ENCODE peak calls at places on chromosome 16, in six cellular contexts. J, A, V, I, R and C are unnamed samples. For H3K4me1, the result is how much of the 10 kb centered on the place peaks cover.

GRCh38 chr16:88588148-88588547 is 17.9 kb downstream of the ZC3H18 start:
- DNase-seq in J (no peak), A (no peak), V (no peak), I (no peak), R (no peak), C (no peak)

GRCh38 chr16:30557397-30557949 is 701 bp downstream of the ZNF764 start:
- DNase-seq in J (peak), A (no peak), V (no peak), I (no peak), R (no peak), C (no peak)

GRCh38 chr16:83615131-83615530 is 192.6 kb upstream of the HSBP1 start:
- DNase-seq in J (no peak), A (no peak), V (no peak), I (no peak), R (no peak), C (no peak)

GRCh38 chr16:2472488-2472864 is 1.4 kb downstream of the NTN3 start:
- DNase-seq in J (no peak), A (no peak), V (no peak), I (no peak), R (no peak), C (no peak)

GRCh38 chr16:47778106-47778803 is 317.1 kb downstream of the PHKB start:
- DNase-seq in J (no peak), A (no peak), V (no peak), I (no peak), R (no peak), C (no peak)

GRCh38 chr16:6969594-6969993 is 363.1 kb upstream of the RBFOX1 start:
- DNase-seq in J (no peak), A (no peak), V (no peak), I (no peak), R (no peak), C (no peak)

GRCh38 chr16:27492588-27492979 is 57.1 kb downstream of the GTF3C1 start:
- DNase-seq in J (no peak), A (no peak), V (no peak), I (no peak), R (no peak), C (no peak)

GRCh38 chr16:58009856-58010416 is 8.7 kb downstream of the USB1 start:
- DNase-seq in J (no peak), A (no peak), V (no peak), I (no peak), R (no peak), C (no peak)

GRCh38 chr16:29662729-29663019 is 373 bp upstream of the SPN start:
- DNase-seq in J (no peak), A (no peak), V (no peak), I (no peak), R (no peak), C (no peak)

GRCh38 chr16:27174007-27174406 is 29.3 kb upstream of the KDM8 start:
- DNase-seq in J (no peak), A (no peak), V (no peak), I (no peak), R (no peak), C (no peak)

GRCh38 chr16:89842471-89843408 is 14.5 kb downstream of the SPIRE2 start:
- DNase-seq in J (no peak), A (no peak), V (peak), I (no peak), R (peak), C (no peak)

GRCh38 chr16:75566889-75567255 is 693 bp downstream of the GABARAPL2 start:
- DNase-seq in J (no peak), A (peak), V (no peak), I (peak), R (no peak), C (no peak)

GRCh38 chr16:75433732-75434413 is 570 bp upstream of the CFDP1 start:
- DNase-seq in J (peak), A (peak), V (peak), I (peak), R (peak), C (peak)

GRCh38 chr16:71214771-71215381 is 15.6 kb downstream of the HYDIN start:
- DNase-seq in J (no peak), A (no peak), V (no peak), I (no peak), R (peak), C (no peak)

GRCh38 chr16:1357906-1358566 is 6.3 kb downstream of the GNPTG start:
- DNase-seq in J (no peak), A (no peak), V (no peak), I (peak), R (no peak), C (no peak)

GRCh38 chr16:275786-276232 is at the start of gene RGS11:
- DNase-seq in J (no peak), A (no peak), V (no peak), I (no peak), R (no peak), C (no peak)

GRCh38 chr16:23519282-23519681 is 9.0 kb upstream of the GGA2 start:
- DNase-seq in J (no peak), A (no peak), V (no peak), I (no peak), R (no peak), C (no peak)

GRCh38 chr16:261031-261691 is 14.6 kb downstream of the RGS11 start:
- DNase-seq in J (no peak), A (no peak), V (no peak), I (no peak), R (no peak), C (no peak)

GRCh38 chr16:47204736-47205499 is 61.2 kb upstream of the NETO2 start:
- DNase-seq in J (no peak), A (no peak), V (no peak), I (no peak), R (no peak), C (no peak)

GRCh38 chr16:87956169-87956770 is 5.0 kb downstream of the BANP start:
- DNase-seq in J (no peak), A (no peak), V (peak), I (no peak), R (no peak), C (no peak)

GRCh38 chr16:49150341-49150740 is 131.3 kb downstream of the CBLN1 start:
- DNase-seq in J (no peak), A (no peak), V (no peak), I (no peak), R (no peak), C (no peak)

GRCh38 chr16:87076950-87077749 is 240.0 kb downstream of the C16orf95 start:
- DNase-seq in J (peak), A (peak), V (peak), I (peak), R (peak), C (no peak)

GRCh38 chr16:48901712-48902374 is 291.9 kb upstream of the N4BP1 start:
- DNase-seq in J (no peak), A (no peak), V (no peak), I (no peak), R (no peak), C (no peak)

GRCh38 chr16:10961231-10961630 is 16.9 kb downstream of the CLEC16A start:
- DNase-seq in J (peak), A (no peak), V (peak), I (peak), R (no peak), C (no peak)

GRCh38 chr16:88830783-88831182 is 19.1 kb upstream of the APRT start:
- DNase-seq in J (no peak), A (no peak), V (no peak), I (no peak), R (no peak), C (no peak)

GRCh38 chr16:58652741-58653140 is 23.1 kb upstream of the CNOT1 start:
- DNase-seq in J (no peak), A (no peak), V (peak), I (peak), R (peak), C (no peak)

GRCh38 chr16:745739-746138 is 4.9 kb upstream of the CIAO3 start:
- DNase-seq in J (no peak), A (no peak), V (no peak), I (no peak), R (no peak), C (no peak)

GRCh38 chr16:89827383-89828198 is 684 bp upstream of the SPIRE2 start:
- DNase-seq in J (no peak), A (peak), V (peak), I (peak), R (peak), C (no peak)

GRCh38 chr16:8943001-8943763 is 20.5 kb downstream of the USP7 start:
- DNase-seq in J (no peak), A (no peak), V (no peak), I (no peak), R (no peak), C (no peak)
- H3K4me1 ChIP-seq in J (half or more), A (half or more), V (half or more), I (under half), R (half or more), C (under half)

GRCh38 chr16:67227567-67227921 is 614 bp downstream of the TMEM208 start:
- DNase-seq in J (no peak), A (no peak), V (peak), I (no peak), R (no peak), C (no peak)
- TF ChIP-seq POLR2A in J (no peak), A (no peak), V (no peak), I (no peak), R (no peak), C (no peak)

GRCh38 chr16:52785653-52786052 is 238.7 kb upstream of the TOX3 start:
- DNase-seq in J (no peak), A (no peak), V (no peak), I (no peak), R (no peak), C (no peak)

DNA sequence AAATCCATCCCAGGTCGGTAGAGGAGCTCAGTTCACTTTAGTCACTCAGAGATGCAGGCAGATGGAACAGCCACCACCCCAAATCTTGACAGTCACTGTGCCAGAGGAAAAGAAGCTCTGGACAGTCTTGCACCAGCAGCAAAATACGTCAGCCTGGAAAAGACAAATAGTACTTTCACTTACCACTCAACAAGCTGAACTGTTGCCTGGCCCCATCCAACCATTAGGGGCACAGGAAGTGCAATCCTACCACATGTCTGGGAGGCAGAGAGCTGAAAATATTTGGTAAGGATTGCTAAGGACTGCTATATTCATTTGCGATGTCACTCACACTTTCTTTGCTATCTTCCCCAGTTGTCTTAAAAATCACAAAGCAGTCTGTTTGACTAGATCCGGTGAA is 239.2 kb upstream of the TOX3 start:
- DNase-seq in J (no peak), A (no peak), V (no peak), I (no peak), R (no peak), C (no peak)
- TF ChIP-seq CTCF in J (no peak), A (no peak), V (no peak), I (no peak), R (no peak), C (no peak)

GRCh38 chr16:84827131-84827574 is 7.4 kb downstream of the CRISPLD2 start:
- DNase-seq in J (peak), A (no peak), V (no peak), I (no peak), R (no peak), C (no peak)
- H3K4me1 ChIP-seq in J (half or more), A (under half), V (under half), I (under half), R (under half), C (under half)

DNA sequence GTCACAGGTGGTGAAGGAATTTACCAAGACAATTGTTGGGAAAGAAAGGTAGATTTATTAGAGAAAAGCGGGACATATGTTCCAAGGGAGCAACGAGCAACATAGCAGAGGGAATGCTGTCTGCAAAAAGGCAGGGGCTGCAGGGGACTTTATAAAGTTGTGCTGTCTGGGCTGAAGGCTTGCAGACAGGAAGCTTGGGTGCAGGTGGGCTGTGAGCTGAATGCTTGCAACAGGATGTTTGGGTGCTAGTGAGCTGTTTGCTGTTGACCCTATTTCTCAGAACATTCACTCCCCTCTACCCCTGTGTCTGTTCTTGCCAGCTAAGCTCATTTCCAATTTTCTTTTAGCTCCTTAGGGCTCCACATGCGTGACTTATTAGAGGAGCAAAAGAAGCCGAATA is 21.5 kb upstream of the NUP93 start:
- DNase-seq in J (no peak), A (no peak), V (no peak), I (no peak), R (no peak), C (no peak)
- TF ChIP-seq POLR2A in J (no peak), A (no peak), V (no peak), I (no peak), R (no peak), C (no peak)

DNA sequence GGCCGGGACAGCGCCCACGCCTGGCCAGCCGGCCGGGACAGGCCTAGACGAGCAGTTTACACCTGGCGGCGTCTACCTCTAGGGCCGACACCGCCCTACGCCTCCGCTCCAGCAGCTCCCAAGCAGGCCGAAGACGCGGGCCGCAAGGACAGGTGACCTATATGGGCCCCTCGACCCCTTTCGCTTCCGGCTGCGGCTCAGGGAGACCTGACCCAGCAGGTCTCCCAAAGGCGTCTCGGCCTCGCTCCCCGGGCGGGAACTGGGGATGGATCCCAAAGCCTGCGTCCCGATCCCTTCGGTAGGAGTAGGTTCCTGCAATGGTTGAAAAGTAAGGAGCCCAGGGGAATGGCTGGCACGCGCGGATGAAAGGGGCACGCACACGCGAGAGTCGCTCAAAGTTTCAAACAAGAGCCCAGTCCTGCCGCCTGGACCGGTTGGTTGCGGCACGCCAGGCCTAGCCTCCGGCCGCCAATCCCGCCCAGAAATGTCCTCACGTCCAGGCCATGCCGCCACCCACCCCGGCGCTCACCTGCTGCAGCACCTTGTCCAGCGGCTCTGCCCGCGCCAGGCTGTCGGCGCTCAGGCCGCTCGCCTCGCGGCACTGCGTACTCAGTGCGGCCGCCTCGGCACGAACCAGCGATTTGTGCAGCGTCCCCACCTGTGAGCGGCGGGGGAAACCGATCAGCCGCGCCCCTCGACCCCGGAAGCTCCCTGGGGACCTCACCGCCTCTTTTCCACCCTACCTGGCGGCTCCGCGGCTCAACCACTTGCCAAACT is 634 bp downstream of the ESRP2 start:
- DNase-seq in J (peak), A (peak), V (no peak), I (peak), R (peak), C (no peak)
- TF ChIP-seq CTCF in J (no peak), A (peak), V (no peak), I (no peak), R (peak), C (no peak)